ENCODE peak calls at places on chromosome 16, in eight cellular contexts. C, N, S, D, I, M, R and B are unnamed samples.

GRCh38 chr16:67673712-67674580 is 7.3 kb downstream of the C16orf86 start:
- DNase-seq in S (peak), R (no peak), M (no peak), C (peak), N (peak), D (peak), I (peak), B (no peak)

GRCh38 chr16:7160093-7160492 is 172.6 kb upstream of the RBFOX1 start:
- DNase-seq in S (no peak), R (no peak), I (no peak), M (no peak), N (no peak), C (no peak), D (no peak), B (no peak)

GRCh38 chr16:9657659-9658058 is 524.6 kb downstream of the GRIN2A start:
- DNase-seq in N (no peak), I (no peak), R (no peak), S (no peak), C (no peak), D (no peak), M (no peak), B (no peak)

GRCh38 chr16:69469807-69470561 is 45.6 kb downstream of the CYB5B start:
- DNase-seq in N (peak), C (no peak), M (no peak), I (no peak), D (peak), R (no peak), S (no peak), B (no peak)

GRCh38 chr16:35391328-35391727 is 1931.9 kb downstream of the TP53TG3F start:
- DNase-seq in N (peak), R (no peak), M (peak), C (peak), D (peak), S (peak), I (no peak), B (peak)

GRCh38 chr16:2924901-2925820 is 13.4 kb downstream of the FLYWCH1 start:
- DNase-seq in S (no peak), C (no peak), R (no peak), D (no peak), I (no peak), N (no peak), M (no peak), B (no peak)

GRCh38 chr16:66925322-66925840 is at the start of gene RRAD:
- DNase-seq in C (no peak), I (no peak), D (no peak), R (no peak), M (no peak), N (no peak), S (no peak), B (peak)

GRCh38 chr16:85923153-85924021 is 24.4 kb downstream of the IRF8 start:
- DNase-seq in C (no peak), D (no peak), S (no peak), M (no peak), N (no peak), I (no peak), R (no peak), B (no peak)

GRCh38 chr16:87648236-87648635 is 45.9 kb downstream of the JPH3 start:
- DNase-seq in C (peak), M (no peak), R (no peak), S (no peak), N (peak), I (no peak), D (no peak), B (no peak)

GRCh38 chr16:35798885-35799426 is 2339.5 kb downstream of the TP53TG3F start:
- DNase-seq in N (no peak), D (no peak), S (no peak), C (peak), I (no peak), M (peak), R (no peak), B (no peak)

GRCh38 chr16:11168386-11169065 is 87.5 kb downstream of the SOCS1 start:
- DNase-seq in R (no peak), D (no peak), S (no peak), I (no peak), N (no peak), M (no peak), C (no peak), B (peak)

GRCh38 chr16:78538919-78539318 is 439.5 kb downstream of the WWOX start:
- DNase-seq in M (no peak), S (no peak), D (no peak), R (no peak), N (no peak), I (no peak), C (no peak), B (no peak)